ENCODE peak calls at places on chromosomes 5 and 9, in nine cellular contexts. One of them, this sample, is unnamed.

GRCh38 chr5:108818613-108819272 is 71.0 kb downstream of the FER start:
- DNase-seq in H7: no peak
- DNase-seq in GM12865: peak; percentile 54
- DNase-seq in naive thymus-derived CD8-positive, alpha-beta T cell: no peak
- DNase-seq in fibroblast of the conjunctiva: no peak
- DNase-seq in cerebellum: no peak
- DNase-seq in thoracic aorta: no peak
- DNase-seq in astrocyte: peak; percentile 63
- DNase-seq in CD8-positive, alpha-beta T cell: no peak
- DNase-seq in this sample: peak; percentile 51

GRCh38 chr5:135705230-135705631 is 126.4 kb upstream of the CXCL14 start:
- DNase-seq in thoracic aorta: no peak
- DNase-seq in astrocyte: peak; percentile 45
- DNase-seq in cerebellum: no peak
- DNase-seq in H7: no peak
- DNase-seq in fibroblast of the conjunctiva: no peak
- DNase-seq in CD8-positive, alpha-beta T cell: no peak
- DNase-seq in naive thymus-derived CD8-positive, alpha-beta T cell: no peak
- DNase-seq in GM12865: no peak
- DNase-seq in this sample: peak; percentile 6

GRCh38 chr5:112973904-112974303 is 2.7 kb upstream of the DCP2 start:
- DNase-seq in cerebellum: no peak
- DNase-seq in astrocyte: no peak
- DNase-seq in thoracic aorta: no peak
- DNase-seq in GM12865: no peak
- DNase-seq in naive thymus-derived CD8-positive, alpha-beta T cell: no peak
- DNase-seq in fibroblast of the conjunctiva: no peak
- DNase-seq in H7: no peak
- DNase-seq in CD8-positive, alpha-beta T cell: no peak
- DNase-seq in this sample: no peak

GRCh38 chr5:132457371-132458225 is 33.0 kb downstream of the IRF1 start:
- DNase-seq in naive thymus-derived CD8-positive, alpha-beta T cell: no peak
- DNase-seq in H7: no peak
- DNase-seq in astrocyte: peak; percentile 59
- DNase-seq in fibroblast of the conjunctiva: peak; percentile 94
- DNase-seq in CD8-positive, alpha-beta T cell: peak; percentile 58
- DNase-seq in GM12865: peak; percentile 45
- DNase-seq in cerebellum: no peak
- DNase-seq in thoracic aorta: no peak
- DNase-seq in this sample: no peak

GRCh38 chr9:34408173-34408572 is 31.5 kb upstream of the MYORG start:
- DNase-seq in GM12865: no peak
- DNase-seq in astrocyte: no peak
- DNase-seq in naive thymus-derived CD8-positive, alpha-beta T cell: no peak
- DNase-seq in CD8-positive, alpha-beta T cell: no peak
- DNase-seq in thoracic aorta: no peak
- DNase-seq in H7: no peak
- DNase-seq in fibroblast of the conjunctiva: no peak
- DNase-seq in cerebellum: no peak
- DNase-seq in this sample: no peak

GRCh38 chr9:97557606-97558095 is 56.2 kb downstream of the TMOD1 start:
- DNase-seq in H7: no peak
- DNase-seq in thoracic aorta: peak; percentile 80
- DNase-seq in astrocyte: no peak
- DNase-seq in CD8-positive, alpha-beta T cell: no peak
- DNase-seq in naive thymus-derived CD8-positive, alpha-beta T cell: no peak
- DNase-seq in cerebellum: no peak
- DNase-seq in fibroblast of the conjunctiva: peak; percentile 47
- DNase-seq in GM12865: no peak
- DNase-seq in this sample: no peak

GRCh38 chr5:167012281-167013034 is 1279.0 kb upstream of the WWC1 start:
- DNase-seq in astrocyte: peak; percentile 29
- DNase-seq in cerebellum: no peak
- DNase-seq in thoracic aorta: no peak
- DNase-seq in H7: no peak
- DNase-seq in naive thymus-derived CD8-positive, alpha-beta T cell: no peak
- DNase-seq in fibroblast of the conjunctiva: no peak
- DNase-seq in GM12865: no peak
- DNase-seq in CD8-positive, alpha-beta T cell: no peak
- DNase-seq in this sample: no peak

GRCh38 chr9:89986190-89986589 is 381.4 kb downstream of the GADD45G start:
- DNase-seq in GM12865: no peak
- DNase-seq in naive thymus-derived CD8-positive, alpha-beta T cell: no peak
- DNase-seq in astrocyte: no peak
- DNase-seq in CD8-positive, alpha-beta T cell: no peak
- DNase-seq in thoracic aorta: no peak
- DNase-seq in fibroblast of the conjunctiva: no peak
- DNase-seq in H7: no peak
- DNase-seq in cerebellum: no peak
- DNase-seq in this sample: no peak

GRCh38 chr9:89497181-89497963 is 541 bp downstream of the SEMA4D start:
- DNase-seq in cerebellum: peak; percentile 29
- DNase-seq in thoracic aorta: no peak
- DNase-seq in fibroblast of the conjunctiva: no peak
- DNase-seq in CD8-positive, alpha-beta T cell: peak; percentile 49
- DNase-seq in naive thymus-derived CD8-positive, alpha-beta T cell: no peak
- DNase-seq in astrocyte: no peak
- DNase-seq in H7: peak; percentile 88
- DNase-seq in GM12865: peak; percentile 76
- DNase-seq in this sample: no peak

GRCh38 chr5:168946363-168946762 is 354.6 kb downstream of the SLIT3 start:
- DNase-seq in GM12865: no peak
- DNase-seq in fibroblast of the conjunctiva: no peak
- DNase-seq in CD8-positive, alpha-beta T cell: no peak
- DNase-seq in naive thymus-derived CD8-positive, alpha-beta T cell: no peak
- DNase-seq in cerebellum: peak; percentile 21
- DNase-seq in astrocyte: no peak
- DNase-seq in H7: peak; percentile 70
- DNase-seq in thoracic aorta: no peak
- DNase-seq in this sample: peak; percentile 13

GRCh38 chr5:142215915-142216681 is 107.5 kb downstream of the NDFIP1 start:
- DNase-seq in astrocyte: peak; percentile 99
- DNase-seq in GM12865: no peak
- DNase-seq in CD8-positive, alpha-beta T cell: no peak
- DNase-seq in cerebellum: peak; percentile 10
- DNase-seq in fibroblast of the conjunctiva: peak; percentile 90
- DNase-seq in H7: no peak
- DNase-seq in naive thymus-derived CD8-positive, alpha-beta T cell: no peak
- DNase-seq in thoracic aorta: peak; percentile 48
- DNase-seq in this sample: peak; percentile 97

GRCh38 chr5:65013141-65013540 is 244.4 kb downstream of the CWC27 start:
- DNase-seq in H7: no peak
- DNase-seq in naive thymus-derived CD8-positive, alpha-beta T cell: no peak
- DNase-seq in fibroblast of the conjunctiva: no peak
- DNase-seq in CD8-positive, alpha-beta T cell: no peak
- DNase-seq in thoracic aorta: no peak
- DNase-seq in GM12865: no peak
- DNase-seq in cerebellum: no peak
- DNase-seq in astrocyte: no peak
- DNase-seq in this sample: no peak

GRCh38 chr5:21145376-21145775 is 1157.4 kb upstream of the CDH18 start:
- DNase-seq in astrocyte: peak; percentile 2
- DNase-seq in CD8-positive, alpha-beta T cell: no peak
- DNase-seq in fibroblast of the conjunctiva: no peak
- DNase-seq in thoracic aorta: no peak
- DNase-seq in naive thymus-derived CD8-positive, alpha-beta T cell: no peak
- DNase-seq in GM12865: no peak
- DNase-seq in cerebellum: no peak
- DNase-seq in H7: no peak
- DNase-seq in this sample: no peak

GRCh38 chr5:103624748-103625147 is 62.2 kb upstream of the NUDT12 start:
- DNase-seq in GM12865: no peak
- DNase-seq in CD8-positive, alpha-beta T cell: no peak
- DNase-seq in H7: no peak
- DNase-seq in fibroblast of the conjunctiva: peak; percentile 51
- DNase-seq in cerebellum: no peak
- DNase-seq in naive thymus-derived CD8-positive, alpha-beta T cell: no peak
- DNase-seq in astrocyte: peak; percentile 18
- DNase-seq in thoracic aorta: no peak
- DNase-seq in this sample: peak; percentile 69

GRCh38 chr9:22103650-22104575 is 94.8 kb upstream of the CDKN2B start:
- DNase-seq in CD8-positive, alpha-beta T cell: no peak
- DNase-seq in GM12865: no peak
- DNase-seq in cerebellum: no peak
- DNase-seq in naive thymus-derived CD8-positive, alpha-beta T cell: no peak
- DNase-seq in thoracic aorta: no peak
- DNase-seq in fibroblast of the conjunctiva: peak; percentile 50
- DNase-seq in astrocyte: peak; percentile 95
- DNase-seq in H7: no peak
- DNase-seq in this sample: peak; percentile 57

GRCh38 chr5:96997265-96997859 is 61.5 kb downstream of the LNPEP start:
- DNase-seq in CD8-positive, alpha-beta T cell: peak; percentile 19
- DNase-seq in thoracic aorta: no peak
- DNase-seq in H7: peak; percentile 2
- DNase-seq in fibroblast of the conjunctiva: peak; percentile 55
- DNase-seq in astrocyte: peak; percentile 38
- DNase-seq in naive thymus-derived CD8-positive, alpha-beta T cell: no peak
- DNase-seq in GM12865: peak; percentile 63
- DNase-seq in cerebellum: peak; percentile 20
- DNase-seq in this sample: peak; percentile 63

GRCh38 chr5:81750308-81751008 is 439 bp downstream of the SSBP2 start:
- DNase-seq in naive thymus-derived CD8-positive, alpha-beta T cell: peak; percentile 29
- DNase-seq in thoracic aorta: no peak
- DNase-seq in astrocyte: no peak
- DNase-seq in fibroblast of the conjunctiva: no peak
- DNase-seq in GM12865: peak; percentile 40
- DNase-seq in CD8-positive, alpha-beta T cell: peak; percentile 25
- DNase-seq in cerebellum: peak; percentile 34
- DNase-seq in H7: peak; percentile 83
- DNase-seq in this sample: no peak